ENCODE peak calls at places on chromosomes 12 and 14, in seven cellular contexts. Q is left ventricle myocardium superior, I is T1000, B is choroid plexus epithelial cell, R is RPMI7951, J is T-helper 2 cell, N is NCI-H2081. Y is an unnamed sample.

GRCh38 chr12:122527478-122527944 is 462 bp downstream of the KNTC1 start:
- DNase-seq in I (no peak), N (no peak), B (no peak), Q (no peak), R (peak; percentile 41), J (peak; percentile 20), Y (no peak)

GRCh38 chr14:67517083-67517482 is 16.0 kb upstream of the PLEKHH1 start:
- DNase-seq in J (no peak), Q (peak; percentile 69), N (no peak), B (peak; percentile 23), R (no peak), I (no peak), Y (no peak)

GRCh38 chr14:63904724-63905123 is 51.9 kb downstream of the SYNE2 start:
- DNase-seq in N (no peak), I (no peak), J (no peak), B (no peak), R (no peak), Q (no peak), Y (no peak)

GRCh38 chr14:102930138-102930752 is 7.8 kb downstream of the AMN start:
- DNase-seq in J (no peak), I (no peak), Q (peak; percentile 40), N (peak; percentile 22), B (no peak), R (no peak), Y (no peak)

GRCh38 chr12:32264995-32265394 is 134.4 kb upstream of the FGD4 start:
- DNase-seq in Q (no peak), J (no peak), I (no peak), R (peak; percentile 29), N (no peak), B (peak; percentile 43), Y (no peak)

GRCh38 chr12:55705802-55706402 is 1.8 kb downstream of the ITGA7 start:
- DNase-seq in J (no peak), R (no peak), I (no peak), N (no peak), Q (peak; percentile 60), B (no peak), Y (no peak)

GRCh38 chr14:70152081-70152480 is 36.7 kb downstream of the SLC8A3 start:
- DNase-seq in Q (no peak), N (no peak), I (no peak), R (no peak), J (no peak), B (no peak), Y (no peak)

GRCh38 chr12:85865905-85866304 is 8.2 kb upstream of the NTS start:
- DNase-seq in Q (peak; percentile 56), B (peak; percentile 19), J (no peak), R (peak; percentile 27), N (no peak), I (no peak), Y (no peak)

GRCh38 chr12:108119126-108119973 is 9.7 kb upstream of the WSCD2 start:
- DNase-seq in B (no peak), N (no peak), R (peak; percentile 6), Q (no peak), I (no peak), J (no peak), Y (peak; percentile 20)

GRCh38 chr14:81273961-81274360 is 53.2 kb upstream of the GTF2A1 start:
- DNase-seq in I (no peak), Q (no peak), R (no peak), B (no peak), N (no peak), J (no peak), Y (no peak)

GRCh38 chr12:67677166-67677565 is 28.6 kb downstream of the DYRK2 start:
- DNase-seq in J (no peak), B (no peak), N (no peak), Q (no peak), R (no peak), I (no peak), Y (no peak)

GRCh38 chr12:76685246-76685678 is 78.7 kb upstream of the ZDHHC17 start:
- DNase-seq in N (no peak), Q (peak; percentile 51), B (peak; percentile 84), J (no peak), R (peak; percentile 20), I (no peak), Y (no peak)

GRCh38 chr12:132806857-132807256 is 21.8 kb downstream of the GOLGA3 start:
- DNase-seq in N (no peak), R (no peak), I (no peak), J (no peak), B (no peak), Q (no peak), Y (no peak)

GRCh38 chr12:16349132-16349463 is 1.7 kb downstream of the MGST1 start:
- DNase-seq in Q (peak; percentile 61), N (no peak), B (peak; percentile 96), J (no peak), R (peak; percentile 81), I (peak; percentile 73), Y (no peak)

GRCh38 chr12:110577717-110578521 is 5.2 kb downstream of the PPTC7 start:
- DNase-seq in Q (no peak), I (no peak), N (no peak), R (peak; percentile 82), B (peak; percentile 82), J (no peak), Y (peak; percentile 89)

GRCh38 chr12:47903151-47903611 is 1.6 kb downstream of the VDR start:
- DNase-seq in Q (no peak), B (peak; percentile 70), J (no peak), I (no peak), N (no peak), R (peak; percentile 68), Y (no peak)

GRCh38 chr14:76786556-76786955 is 25.3 kb downstream of the VASH1 start:
- DNase-seq in N (no peak), R (no peak), J (no peak), Q (no peak), I (no peak), B (no peak), Y (no peak)

GRCh38 chr14:68760771-68761170 is 32.1 kb downstream of the ZFP36L1 start:
- DNase-seq in J (no peak), I (no peak), R (no peak), Q (no peak), N (no peak), B (no peak), Y (no peak)

GRCh38 chr12:115375188-115375991 is 691.4 kb upstream of the TBX3 start:
- DNase-seq in I (peak; percentile 96), J (no peak), B (peak; percentile 84), N (no peak), R (peak; percentile 92), Q (no peak), Y (peak; percentile 75)

GRCh38 chr14:91577632-91578233 is 67.6 kb upstream of the PPP4R3A start:
- DNase-seq in Q (no peak), I (no peak), J (no peak), N (no peak), B (no peak), R (no peak), Y (no peak)

GRCh38 chr12:46891306-46891705 is 65.5 kb upstream of the SLC38A4 start:
- DNase-seq in R (peak; percentile 59), B (peak; percentile 19), Q (no peak), N (no peak), I (no peak), J (no peak), Y (no peak)

GRCh38 chr12:124027753-124028559 is 54.9 kb downstream of the ZNF664 start:
- DNase-seq in B (no peak), I (no peak), Q (peak; percentile 83), N (no peak), J (no peak), R (no peak), Y (no peak)

GRCh38 chr12:79344855-79345840 is 345.6 kb downstream of the PAWR start:
- DNase-seq in B (peak; percentile 76), R (peak; percentile 29), I (no peak), N (peak; percentile 55), Q (no peak), J (no peak), Y (no peak)

GRCh38 chr12:57176846-57177245 is 29.4 kb upstream of the LRP1-AS start:
- DNase-seq in N (no peak), I (no peak), J (no peak), B (peak; percentile 34), Q (no peak), R (no peak), Y (no peak)

GRCh38 chr14:55752580-55753365 is 172.8 kb downstream of the KTN1 start:
- DNase-seq in B (peak; percentile 89), Q (no peak), I (peak; percentile 27), J (no peak), R (peak; percentile 19), N (peak; percentile 41), Y (peak; percentile 82)

GRCh38 chr14:106848330-106849121 is 1322.1 kb downstream of the TMEM121 start:
- DNase-seq in Q (no peak), R (peak; percentile 41), N (no peak), B (no peak), I (no peak), J (no peak), Y (peak; percentile 29)

GRCh38 chr12:4069046-4070010 is 196.1 kb upstream of the PARP11 start:
- DNase-seq in J (no peak), B (peak; percentile 26), N (no peak), Q (no peak), R (no peak), I (no peak), Y (no peak)

GRCh38 chr14:104376202-104377140 is 203.1 kb upstream of the C14orf180 start:
- DNase-seq in J (no peak), N (no peak), R (no peak), I (no peak), B (no peak), Q (peak; percentile 17), Y (no peak)

GRCh38 chr14:78950654-78951053 is 780.5 kb downstream of the NRXN3 start:
- DNase-seq in N (no peak), B (peak; percentile 67), Q (no peak), J (no peak), R (no peak), I (no peak), Y (no peak)

GRCh38 chr12:71730936-71731335 is 23.7 kb upstream of the RAB21 start:
- DNase-seq in B (no peak), I (peak; percentile 24), J (no peak), R (peak; percentile 15), Q (no peak), N (no peak), Y (no peak)